ENCODE peak calls at places on chromosomes 4 and X, in seven cellular contexts. M, X, T, O, Z, S and F are unnamed samples.

GRCh38 chr4:84159767-84160166 is 339.3 kb downstream of the NKX6-1 start:
- DNase-seq in X (no peak), S (no peak), M (no peak), Z (peak; percentile 34), T (no peak), O (no peak), F (no peak)

GRCh38 chr4:2936773-2937145 is 26.4 kb downstream of the NOP14 start:
- DNase-seq in S (no peak), X (no peak), T (peak; percentile 86), Z (peak; percentile 65), O (peak; percentile 57), M (no peak), F (no peak)

GRCh38 chrX:40167240-40168182 is 69.8 kb upstream of the BCOR start:
- DNase-seq in S (peak; percentile 42), O (no peak), T (no peak), M (no peak), X (no peak), Z (no peak), F (peak; percentile 66)

GRCh38 chrX:119758682-119759332 is 419 bp downstream of the SOWAHD start:
- DNase-seq in Z (peak; percentile 60), M (peak; percentile 32), X (peak; percentile 5), S (peak; percentile 49), T (no peak), O (no peak), F (no peak)

GRCh38 chr4:76459291-76459723 is 24.3 kb downstream of the SHROOM3 start:
- DNase-seq in S (no peak), X (no peak), O (no peak), T (peak; percentile 64), M (no peak), Z (no peak), F (no peak)

GRCh38 chr4:126465341-126465740 is 1150.6 kb downstream of the FAT4 start:
- DNase-seq in Z (no peak), S (no peak), T (no peak), M (no peak), O (no peak), X (no peak), F (no peak)

GRCh38 chrX:23729214-23729613 is 13.9 kb downstream of the ACOT9 start:
- DNase-seq in X (no peak), O (no peak), Z (no peak), T (no peak), S (no peak), M (no peak), F (no peak)

GRCh38 chr4:148716361-148717063 is 274.3 kb upstream of the NR3C2 start:
- DNase-seq in Z (no peak), M (no peak), T (no peak), O (no peak), S (peak; percentile 38), X (no peak), F (no peak)

GRCh38 chrX:15468036-15468435 is 25.1 kb downstream of the PIR start:
- DNase-seq in M (no peak), T (peak; percentile 36), X (no peak), Z (peak; percentile 45), S (peak; percentile 3), O (peak; percentile 76), F (no peak)

GRCh38 chr4:183130328-183131155 is 31.5 kb downstream of the WWC2 start:
- DNase-seq in M (peak; percentile 53), S (no peak), O (no peak), X (no peak), T (peak; percentile 41), Z (no peak), F (no peak)

GRCh38 chrX:113048896-113049295 is 208.3 kb upstream of the AMOT start:
- DNase-seq in S (no peak), O (no peak), X (no peak), Z (no peak), T (no peak), M (no peak), F (no peak)